ENCODE peak calls at places on chromosomes 6 and 20, in six cellular contexts. One of them, this sample, is unnamed.

GRCh38 chr6:22657341-22657985 is 88.1 kb downstream of the HDGFL1 start:
- DNase-seq in sigmoid colon: no peak
- DNase-seq in K562: no peak
- DNase-seq in A549: no peak
- DNase-seq in breast epithelium: no peak
- DNase-seq in adrenal gland: no peak
- DNase-seq in this sample: no peak

GRCh38 chr20:1805161-1805581 is 90.0 kb upstream of the SIRPA start:
- DNase-seq in sigmoid colon: no peak
- DNase-seq in breast epithelium: no peak
- DNase-seq in K562: no peak
- DNase-seq in A549: no peak
- DNase-seq in adrenal gland: no peak
- DNase-seq in this sample: peak; percentile 66

GRCh38 chr6:136592930-136593673 is 42.9 kb upstream of the MAP7 start:
- DNase-seq in sigmoid colon: no peak
- DNase-seq in adrenal gland: no peak
- DNase-seq in K562: no peak
- DNase-seq in breast epithelium: no peak
- DNase-seq in A549: no peak
- DNase-seq in this sample: no peak

GRCh38 chr6:142760152-142760551 is 184.8 kb downstream of the HIVEP2 start:
- DNase-seq in breast epithelium: no peak
- DNase-seq in K562: no peak
- DNase-seq in sigmoid colon: no peak
- DNase-seq in adrenal gland: no peak
- DNase-seq in A549: no peak
- DNase-seq in this sample: no peak

GRCh38 chr6:170279977-170280688 is 10.7 kb downstream of the DLL1 start:
- DNase-seq in adrenal gland: peak; percentile 83
- DNase-seq in K562: peak; percentile 39
- DNase-seq in sigmoid colon: peak; percentile 76
- DNase-seq in A549: peak; percentile 65
- DNase-seq in breast epithelium: no peak
- DNase-seq in this sample: no peak

GRCh38 chr6:73028124-73028766 is 197.1 kb downstream of the KHDC1L start:
- DNase-seq in A549: no peak
- DNase-seq in K562: no peak
- DNase-seq in adrenal gland: no peak
- DNase-seq in breast epithelium: no peak
- DNase-seq in sigmoid colon: no peak
- DNase-seq in this sample: no peak

GRCh38 chr6:131948692-131949614 is 2.2 kb downstream of the CCN2 start:
- DNase-seq in breast epithelium: no peak
- DNase-seq in A549: no peak
- DNase-seq in K562: no peak
- DNase-seq in sigmoid colon: peak; percentile 80
- DNase-seq in adrenal gland: no peak
- DNase-seq in this sample: no peak

GRCh38 chr20:50056408-50056926 is 56.5 kb downstream of the UBE2V1 start:
- DNase-seq in A549: no peak
- DNase-seq in adrenal gland: no peak
- DNase-seq in breast epithelium: no peak
- DNase-seq in sigmoid colon: no peak
- DNase-seq in K562: no peak
- DNase-seq in this sample: no peak

GRCh38 chr20:24764825-24765224 is 184.2 kb upstream of the CST7 start:
- DNase-seq in sigmoid colon: no peak
- DNase-seq in A549: no peak
- DNase-seq in K562: no peak
- DNase-seq in adrenal gland: no peak
- DNase-seq in breast epithelium: peak; percentile 42
- DNase-seq in this sample: peak; percentile 72

GRCh38 chr20:63839620-63840019 is 8.6 kb upstream of the ZBTB46 start:
- DNase-seq in A549: no peak
- DNase-seq in K562: no peak
- DNase-seq in sigmoid colon: no peak
- DNase-seq in adrenal gland: no peak
- DNase-seq in breast epithelium: no peak
- DNase-seq in this sample: no peak

GRCh38 chr6:157460182-157460999 is 79.4 kb downstream of the ZDHHC14 start:
- DNase-seq in A549: no peak
- DNase-seq in sigmoid colon: no peak
- DNase-seq in K562: no peak
- DNase-seq in breast epithelium: no peak
- DNase-seq in adrenal gland: no peak
- DNase-seq in this sample: no peak

GRCh38 chr6:326896-327537 is 34.7 kb downstream of the DUSP22 start:
- DNase-seq in sigmoid colon: peak; percentile 69
- DNase-seq in breast epithelium: no peak
- DNase-seq in A549: no peak
- DNase-seq in adrenal gland: no peak
- DNase-seq in K562: no peak
- DNase-seq in this sample: no peak

GRCh38 chr6:90758741-90759140 is 171.9 kb upstream of the MAP3K7 start:
- DNase-seq in adrenal gland: no peak
- DNase-seq in A549: no peak
- DNase-seq in breast epithelium: no peak
- DNase-seq in sigmoid colon: no peak
- DNase-seq in K562: no peak
- DNase-seq in this sample: no peak

GRCh38 chr20:58531657-58532056 is 16.5 kb upstream of the APCDD1L start:
- DNase-seq in A549: no peak
- DNase-seq in sigmoid colon: no peak
- DNase-seq in breast epithelium: no peak
- DNase-seq in K562: no peak
- DNase-seq in adrenal gland: no peak
- DNase-seq in this sample: no peak

GRCh38 chr20:16803965-16804792 is 56.0 kb downstream of the OTOR start:
- DNase-seq in breast epithelium: no peak
- DNase-seq in A549: peak; percentile 51
- DNase-seq in K562: peak; percentile 37
- DNase-seq in adrenal gland: peak; percentile 57
- DNase-seq in sigmoid colon: peak; percentile 65
- DNase-seq in this sample: peak; percentile 30

GRCh38 chr6:166266336-166266735 is 41.9 kb downstream of the PRR18 start:
- DNase-seq in breast epithelium: no peak
- DNase-seq in K562: no peak
- DNase-seq in sigmoid colon: no peak
- DNase-seq in A549: no peak
- DNase-seq in adrenal gland: no peak
- DNase-seq in this sample: no peak

GRCh38 chr6:124132256-124132655 is 328.6 kb downstream of the NKAIN2 start:
- DNase-seq in adrenal gland: no peak
- DNase-seq in breast epithelium: no peak
- DNase-seq in sigmoid colon: no peak
- DNase-seq in K562: no peak
- DNase-seq in A549: no peak
- DNase-seq in this sample: no peak

GRCh38 chr20:9981834-9982233 is 53.0 kb upstream of the ANKEF1 start:
- DNase-seq in K562: no peak
- DNase-seq in A549: no peak
- DNase-seq in adrenal gland: no peak
- DNase-seq in breast epithelium: no peak
- DNase-seq in sigmoid colon: no peak
- DNase-seq in this sample: no peak

GRCh38 chr6:2534406-2535139 is 216.1 kb downstream of the MYLK4 start:
- DNase-seq in adrenal gland: no peak
- DNase-seq in sigmoid colon: no peak
- DNase-seq in breast epithelium: no peak
- DNase-seq in K562: no peak
- DNase-seq in A549: no peak
- DNase-seq in this sample: no peak

GRCh38 chr20:42204261-42204660 is 586.1 kb upstream of the CHD6 start:
- DNase-seq in sigmoid colon: no peak
- DNase-seq in K562: no peak
- DNase-seq in adrenal gland: peak; percentile 25
- DNase-seq in breast epithelium: no peak
- DNase-seq in A549: no peak
- DNase-seq in this sample: no peak

GRCh38 chr6:140011537-140011936 is 637.1 kb upstream of the CITED2 start:
- DNase-seq in K562: no peak
- DNase-seq in breast epithelium: no peak
- DNase-seq in adrenal gland: peak; percentile 38
- DNase-seq in A549: no peak
- DNase-seq in sigmoid colon: no peak
- DNase-seq in this sample: no peak

GRCh38 chr20:52798124-52798523 is 174.0 kb upstream of the TSHZ2 start:
- DNase-seq in K562: no peak
- DNase-seq in A549: no peak
- DNase-seq in breast epithelium: no peak
- DNase-seq in sigmoid colon: no peak
- DNase-seq in adrenal gland: no peak
- DNase-seq in this sample: no peak

GRCh38 chr20:52794853-52795252 is 177.3 kb upstream of the TSHZ2 start:
- DNase-seq in A549: no peak
- DNase-seq in K562: no peak
- DNase-seq in breast epithelium: no peak
- DNase-seq in adrenal gland: no peak
- DNase-seq in sigmoid colon: no peak
- DNase-seq in this sample: no peak

GRCh38 chr20:52800734-52801627 is 171.2 kb upstream of the TSHZ2 start:
- DNase-seq in sigmoid colon: no peak
- DNase-seq in breast epithelium: no peak
- DNase-seq in A549: no peak
- DNase-seq in K562: no peak
- DNase-seq in adrenal gland: no peak
- DNase-seq in this sample: no peak

GRCh38 chr20:52801628-52802006 is 170.5 kb upstream of the TSHZ2 start:
- DNase-seq in A549: no peak
- DNase-seq in adrenal gland: peak; percentile 36
- DNase-seq in sigmoid colon: no peak
- DNase-seq in breast epithelium: no peak
- DNase-seq in K562: no peak
- DNase-seq in this sample: no peak

DNA sequence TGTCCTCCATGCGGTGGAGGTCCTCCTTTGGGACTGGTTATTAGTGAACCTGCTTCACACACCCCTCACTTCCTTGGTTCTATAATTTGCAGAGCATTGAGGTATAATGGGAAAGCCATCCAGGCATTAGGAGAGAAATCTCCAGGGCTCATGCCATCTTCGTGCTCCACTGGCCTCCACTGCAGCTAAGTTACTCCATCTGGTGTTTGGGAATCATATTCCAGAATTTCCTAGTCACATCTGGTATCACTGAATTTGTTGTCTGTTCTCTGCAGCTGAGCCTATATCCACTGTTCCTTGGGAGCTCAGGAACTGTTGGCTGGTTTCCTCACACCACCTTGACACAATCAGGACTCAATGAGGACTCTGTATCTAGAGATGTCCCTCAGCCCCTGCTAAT is 173.0 kb upstream of the TSHZ2 start:
- DNase-seq in adrenal gland: no peak
- DNase-seq in K562: no peak
- DNase-seq in breast epithelium: no peak
- DNase-seq in A549: no peak
- DNase-seq in sigmoid colon: no peak
- DNase-seq in this sample: no peak
- TF ChIP-seq CTCF in adrenal gland: no peak
- TF ChIP-seq CTCF in K562: no peak
- TF ChIP-seq CTCF in breast epithelium: no peak
- TF ChIP-seq CTCF in A549: no peak
- TF ChIP-seq CTCF in sigmoid colon: no peak
- TF ChIP-seq CTCF in this sample: no peak

GRCh38 chr6:81751388-81752083 is 945 bp downstream of the TENT5A start:
- DNase-seq in sigmoid colon: peak; percentile 85
- DNase-seq in K562: no peak
- DNase-seq in breast epithelium: peak; percentile 69
- DNase-seq in A549: peak; percentile 2
- DNase-seq in adrenal gland: peak; percentile 74
- DNase-seq in this sample: peak; percentile 91
- TF ChIP-seq POLR2A in sigmoid colon: no peak
- TF ChIP-seq POLR2A in K562: no peak
- TF ChIP-seq POLR2A in breast epithelium: no peak
- TF ChIP-seq POLR2A in A549: no peak
- TF ChIP-seq POLR2A in adrenal gland: peak; percentile 25
- TF ChIP-seq POLR2A in this sample: no peak

GRCh38 chr6:79138146-79138545 is 60.1 kb upstream of the PHIP start:
- DNase-seq in K562: no peak
- DNase-seq in A549: no peak
- DNase-seq in breast epithelium: no peak
- DNase-seq in sigmoid colon: no peak
- DNase-seq in adrenal gland: no peak
- DNase-seq in this sample: no peak

GRCh38 chr6:79137671-79138070 is 59.6 kb upstream of the PHIP start:
- DNase-seq in A549: no peak
- DNase-seq in K562: no peak
- DNase-seq in sigmoid colon: no peak
- DNase-seq in adrenal gland: no peak
- DNase-seq in breast epithelium: no peak
- DNase-seq in this sample: no peak

GRCh38 chr6:79133173-79133572 is 55.1 kb upstream of the PHIP start:
- DNase-seq in breast epithelium: no peak
- DNase-seq in sigmoid colon: no peak
- DNase-seq in adrenal gland: no peak
- DNase-seq in A549: no peak
- DNase-seq in K562: no peak
- DNase-seq in this sample: no peak

GRCh38 chr6:79135973-79136470 is 58.0 kb upstream of the PHIP start:
- DNase-seq in A549: no peak
- DNase-seq in adrenal gland: no peak
- DNase-seq in K562: no peak
- DNase-seq in sigmoid colon: no peak
- DNase-seq in breast epithelium: no peak
- DNase-seq in this sample: no peak

DNA sequence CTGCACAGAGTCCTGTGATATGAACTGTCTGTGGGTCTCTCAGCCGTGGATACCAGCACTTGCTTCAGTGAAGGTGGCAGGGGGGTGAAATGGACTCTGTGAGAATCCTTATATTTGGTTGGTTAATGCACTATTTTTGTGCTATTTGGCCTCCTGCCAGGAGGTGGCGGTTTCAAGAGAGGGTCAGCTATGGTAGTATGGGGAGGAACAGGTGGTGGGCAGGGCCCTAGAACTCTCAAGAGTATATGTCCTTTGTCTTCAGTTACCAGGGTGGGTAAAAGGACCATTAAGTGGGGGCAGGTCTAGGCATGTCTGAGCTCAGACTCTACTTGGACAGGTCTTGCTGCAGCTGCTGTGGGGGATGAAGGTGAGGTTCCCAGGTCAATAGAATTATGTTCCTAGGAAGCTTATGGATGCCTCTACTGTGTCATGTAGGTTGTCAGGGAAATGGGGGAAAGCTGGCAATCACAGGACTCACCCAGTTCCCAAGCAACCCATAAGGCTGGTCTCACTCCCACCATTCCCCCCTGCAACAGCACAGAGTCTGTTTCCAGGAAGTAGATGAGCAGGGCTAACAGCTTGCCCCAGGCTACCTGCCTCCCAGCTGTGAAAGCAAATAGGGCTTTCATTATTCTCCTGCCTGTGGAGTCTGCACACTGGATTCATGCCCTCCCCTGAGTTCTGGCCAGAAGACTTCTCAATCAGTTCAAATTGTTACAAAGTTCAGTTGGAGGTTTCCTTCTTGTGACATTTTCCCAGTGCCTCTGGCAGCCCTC is 56.8 kb upstream of the PHIP start:
- DNase-seq in sigmoid colon: no peak
- DNase-seq in adrenal gland: no peak
- DNase-seq in A549: no peak
- DNase-seq in breast epithelium: no peak
- DNase-seq in K562: no peak
- DNase-seq in this sample: no peak
- TF ChIP-seq CTCF in sigmoid colon: no peak
- TF ChIP-seq CTCF in adrenal gland: no peak
- TF ChIP-seq CTCF in A549: no peak
- TF ChIP-seq CTCF in breast epithelium: no peak
- TF ChIP-seq CTCF in K562: no peak
- TF ChIP-seq CTCF in this sample: no peak

GRCh38 chr6:86871681-86872080 is 65.6 kb upstream of the HTR1E start:
- DNase-seq in adrenal gland: no peak
- DNase-seq in breast epithelium: no peak
- DNase-seq in K562: no peak
- DNase-seq in A549: no peak
- DNase-seq in sigmoid colon: no peak
- DNase-seq in this sample: no peak
- TF ChIP-seq POLR2A in adrenal gland: no peak
- TF ChIP-seq POLR2A in breast epithelium: no peak
- TF ChIP-seq POLR2A in K562: no peak
- TF ChIP-seq POLR2A in A549: no peak
- TF ChIP-seq POLR2A in sigmoid colon: no peak
- TF ChIP-seq POLR2A in this sample: no peak